ENCODE peak calls at places on chromosomes 6 and 20, in five cellular contexts. G is mesendoderm, N is mesenchymal stem cell, I is IMR-90, T is trophoblast cell. Y is an unnamed sample.

GRCh38 chr6:149642829-149643580 is 5.5 kb downstream of the KATNA1 start:
- DNase-seq in T (no peak), N (no peak), I (peak; percentile 42), G (no peak), Y (no peak)

GRCh38 chr6:19988555-19988954 is 151.4 kb downstream of the ID4 start:
- DNase-seq in T (no peak), I (peak; percentile 9), N (peak; percentile 7), G (peak; percentile 54), Y (no peak)

GRCh38 chr6:108621117-108621516 is 60.4 kb downstream of the FOXO3 start:
- DNase-seq in I (peak; percentile 90), G (peak; percentile 73), N (peak; percentile 87), T (peak; percentile 26), Y (no peak)

GRCh38 chr20:2507875-2508630 is 662 bp downstream of the ZNF343 start:
- DNase-seq in I (peak; percentile 47), N (no peak), T (no peak), G (no peak), Y (no peak)

GRCh38 chr6:126657556-126658129 is 317.7 kb downstream of the CENPW start:
- DNase-seq in I (peak; percentile 44), G (peak; percentile 57), N (peak; percentile 38), T (no peak), Y (no peak)

GRCh38 chr20:59605691-59606364 is 1.5 kb downstream of the PHACTR3 start:
- DNase-seq in I (no peak), N (no peak), T (no peak), G (no peak), Y (no peak)

GRCh38 chr6:29553268-29554057 is 6.1 kb downstream of the UBD start:
- DNase-seq in I (peak; percentile 54), G (peak; percentile 87), N (peak; percentile 56), T (peak; percentile 15), Y (peak; percentile 89)

GRCh38 chr6:32148722-32149576 is 2.8 kb downstream of the PRRT1 start:
- DNase-seq in I (no peak), N (peak; percentile 44), T (no peak), G (peak; percentile 56), Y (peak; percentile 91)

GRCh38 chr6:13924949-13925881 is at the start of gene RNF182:
- DNase-seq in T (no peak), I (no peak), G (peak; percentile 11), N (peak; percentile 16), Y (no peak)

GRCh38 chr6:144349690-144350132 is 64.6 kb downstream of the UTRN start:
- DNase-seq in G (no peak), I (peak; percentile 53), T (no peak), N (no peak), Y (no peak)

GRCh38 chr6:132199343-132199742 is 201.9 kb downstream of the MOXD1 start:
- DNase-seq in N (no peak), T (no peak), G (no peak), I (peak; percentile 90), Y (no peak)

GRCh38 chr20:47220161-47220582 is 136.3 kb downstream of the ZMYND8 start:
- DNase-seq in N (peak; percentile 46), I (no peak), G (peak; percentile 71), T (no peak), Y (peak; percentile 53)

DNA sequence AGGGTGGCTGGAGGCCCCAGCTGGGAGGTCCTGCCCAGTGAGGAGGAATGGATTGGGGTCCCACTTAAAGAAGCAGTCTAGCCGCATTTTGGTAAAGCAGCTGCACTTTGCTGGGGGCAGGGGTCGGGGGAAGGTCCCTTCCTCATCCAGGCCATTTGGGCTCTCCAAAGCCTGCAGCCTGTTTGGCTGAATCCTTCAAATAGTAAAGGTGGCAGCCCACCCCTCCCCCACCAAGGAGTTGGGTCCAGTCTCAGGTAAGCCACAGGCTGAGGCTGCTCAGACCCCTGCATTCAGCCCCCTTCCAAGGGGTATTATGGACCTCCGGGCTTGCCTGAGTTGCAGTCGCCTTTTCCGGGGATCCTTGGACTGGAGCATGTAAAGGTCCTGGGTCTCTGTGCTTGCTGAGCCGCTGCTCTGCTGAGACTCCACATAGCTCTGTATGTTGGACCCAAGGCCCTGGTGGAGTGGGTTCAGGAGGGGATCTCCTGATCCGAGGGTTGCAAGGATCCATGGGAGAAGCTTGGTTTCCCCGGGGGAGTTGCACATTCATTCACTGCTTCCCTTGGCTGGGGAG is 417.4 kb downstream of the KHDRBS2 start:
- DNase-seq in G (no peak), N (no peak), I (no peak), T (no peak), Y (no peak)
- H3K23ac ChIP-seq in G (no peak overlapping the region), N (no peak overlapping the region), I (no peak overlapping the region), T (no peak overlapping the region), Y (no peak overlapping the region)

DNA sequence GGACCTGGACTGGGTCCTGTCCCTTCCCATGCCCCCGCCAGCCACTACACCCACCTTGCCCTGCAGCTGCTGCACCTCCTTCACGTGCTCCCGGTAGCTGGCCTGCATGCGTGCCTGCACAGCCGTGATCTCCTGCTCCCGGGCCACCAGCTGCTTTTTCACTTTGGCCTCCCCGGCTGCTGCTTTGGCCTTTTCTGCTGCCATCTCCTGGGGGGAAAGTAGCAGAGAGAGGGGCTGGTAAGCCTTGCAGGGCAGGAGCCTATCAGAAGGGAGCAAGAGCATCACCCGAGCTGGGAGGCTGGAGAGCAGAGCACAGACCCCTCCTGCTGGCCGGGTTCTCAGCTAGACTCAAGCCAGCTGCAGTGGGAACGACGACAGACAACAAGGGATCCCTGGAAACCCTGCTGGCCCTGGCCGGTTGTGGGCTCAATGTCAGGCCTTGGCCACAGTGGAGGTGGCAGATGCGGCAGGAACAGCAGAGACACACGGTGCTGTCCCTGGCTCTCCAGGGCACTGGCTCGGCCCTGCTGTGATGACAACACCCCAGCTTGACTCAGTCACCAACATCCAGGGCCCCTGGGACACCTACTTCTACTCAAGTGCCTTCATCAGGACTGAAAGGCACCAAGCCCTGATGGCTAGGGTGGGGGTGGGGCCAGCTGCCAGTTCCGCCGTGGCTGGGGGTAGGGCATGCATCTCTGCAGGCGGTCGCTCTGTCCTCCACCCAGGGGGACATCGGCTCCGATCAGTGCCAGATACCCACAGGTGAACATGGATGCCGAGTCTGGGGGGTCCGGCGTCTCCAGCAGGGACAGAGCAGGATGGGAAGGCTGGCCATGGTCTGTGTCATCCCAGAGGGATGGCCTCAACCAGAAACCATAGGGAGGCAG is 45.3 kb downstream of the RRBP1 start:
- DNase-seq in T (no peak), I (no peak), G (peak; percentile 75), N (no peak), Y (peak; percentile 80)
- H3K23ac ChIP-seq in T (no peak overlapping the region), I (no peak overlapping the region), G (no peak overlapping the region), N (no peak overlapping the region), Y (no peak overlapping the region)

DNA sequence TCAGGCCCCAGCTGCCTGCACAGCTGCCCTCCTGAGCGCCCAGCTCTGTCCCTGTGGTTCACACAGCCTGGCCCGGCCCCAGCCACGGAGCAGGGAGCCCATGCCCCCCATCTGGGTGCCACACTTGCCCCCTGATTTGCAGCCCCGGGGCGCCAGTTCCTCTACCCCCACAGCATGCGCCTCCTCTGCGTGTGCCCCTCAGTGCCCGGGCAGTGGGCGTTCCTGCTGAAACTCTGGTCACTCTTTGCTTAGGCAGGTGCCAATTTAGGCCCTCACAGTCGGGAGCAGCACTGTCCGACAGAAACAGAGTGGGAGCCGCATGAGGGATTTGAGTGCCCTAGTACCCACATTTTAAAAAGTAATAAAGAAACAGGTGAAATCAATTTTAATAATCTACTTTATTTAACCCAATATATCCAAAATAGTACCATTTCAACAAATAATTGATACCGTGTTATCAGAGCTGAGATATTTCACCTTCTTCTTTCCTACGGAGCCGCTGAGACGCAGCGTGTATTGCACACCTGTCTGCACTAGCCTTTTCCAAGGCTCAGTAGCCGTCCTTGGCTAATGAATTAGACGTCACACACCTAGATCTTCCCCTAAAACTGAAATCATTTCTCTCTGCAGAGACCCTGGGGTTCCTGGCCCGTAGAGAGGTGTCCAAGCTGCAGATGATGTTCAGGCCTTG is 106.4 kb downstream of the ASXL1 start:
- DNase-seq in I (no peak), N (no peak), T (no peak), G (no peak), Y (no peak)
- H3K23ac ChIP-seq in I (no peak overlapping the region), N (no peak overlapping the region), T (no peak overlapping the region), G (no peak overlapping the region), Y (no peak overlapping the region)

GRCh38 chr20:46013826-46014516 is 5.3 kb downstream of the MMP9 start:
- DNase-seq in T (peak; percentile 59), N (peak; percentile 33), I (peak; percentile 32), G (peak; percentile 97), Y (peak; percentile 88)
- H3K23ac ChIP-seq in T (no peak overlapping the region), N (no peak overlapping the region), I (no peak overlapping the region), G (no peak overlapping the region), Y (no peak overlapping the region)

DNA sequence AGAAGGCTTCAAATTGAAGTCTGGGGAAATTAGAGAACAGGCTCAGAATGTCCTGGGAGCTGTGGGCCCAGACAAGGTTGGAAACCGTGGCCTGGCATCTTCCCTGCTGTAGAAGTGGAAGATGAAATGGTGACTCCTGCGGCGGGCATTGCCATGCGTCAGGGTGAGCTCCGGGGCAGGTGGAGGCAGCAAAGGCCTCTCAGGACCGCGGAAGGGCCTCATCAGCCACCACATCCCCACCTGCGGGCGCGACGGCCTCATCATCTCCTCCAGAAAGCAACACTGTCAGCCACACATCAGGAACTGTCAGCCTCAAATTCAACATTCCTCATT is 161.7 kb downstream of the SYNDIG1 start:
- DNase-seq in I (no peak), T (no peak), G (no peak), N (no peak), Y (no peak)
- H3K23ac ChIP-seq in I (no peak overlapping the region), T (no peak overlapping the region), G (no peak overlapping the region), N (no peak overlapping the region), Y (no peak overlapping the region)

GRCh38 chr6:122511193-122511924 is 39.8 kb upstream of the SERINC1 start:
- DNase-seq in I (no peak), G (no peak), N (no peak), T (no peak), Y (no peak)
- H3K23ac ChIP-seq in I (no peak overlapping the region), G (no peak overlapping the region), N (no peak overlapping the region), T (no peak overlapping the region), Y (no peak overlapping the region)

DNA sequence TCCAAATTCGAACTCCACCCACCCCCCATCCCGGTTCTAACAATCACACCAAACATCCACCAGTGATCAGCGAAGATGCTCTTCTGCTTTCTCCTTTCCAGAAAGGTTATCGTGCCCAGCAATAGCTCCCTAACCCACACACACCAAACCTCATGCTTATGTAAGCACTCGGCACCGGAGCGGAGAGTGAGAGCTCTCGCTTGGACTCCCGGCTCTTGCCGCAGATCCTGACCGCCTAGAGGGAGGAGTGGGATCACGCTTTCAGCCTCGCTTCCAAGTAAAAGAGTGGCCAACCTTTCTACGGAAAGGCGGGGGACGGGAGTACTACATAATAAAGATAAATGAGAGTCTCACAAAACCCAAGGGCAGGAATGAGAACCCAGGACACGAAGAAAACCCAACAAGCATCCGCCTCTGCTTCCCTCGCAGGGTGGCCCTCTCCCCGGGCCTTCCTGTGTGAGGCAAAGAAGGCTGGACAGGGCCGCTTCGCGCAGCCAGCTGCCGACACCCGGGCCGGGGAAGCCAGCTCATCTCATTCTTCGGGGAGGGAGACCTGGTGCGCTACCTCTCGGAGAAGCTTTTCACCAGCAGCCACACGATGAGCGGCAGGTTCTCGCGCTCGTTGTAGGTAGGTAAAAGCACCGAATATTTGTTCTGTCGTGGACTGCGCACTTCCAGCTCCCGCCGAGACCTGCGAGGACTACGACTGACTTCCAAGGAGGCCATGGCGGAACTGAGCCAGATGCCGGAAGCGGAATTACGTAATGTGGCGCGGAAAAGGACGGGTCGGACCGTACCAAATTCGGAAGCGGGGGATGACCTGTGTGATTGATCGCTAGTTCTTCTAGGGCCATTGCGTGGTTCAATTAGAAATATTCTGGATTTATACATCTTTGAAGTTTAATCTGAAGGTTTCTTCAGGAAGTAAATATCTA is at the start of gene DPM1:
- DNase-seq in I (peak; percentile 89), N (peak; percentile 70), T (peak; percentile 84), G (peak; percentile 93), Y (peak; percentile 83)
- H3K23ac ChIP-seq in I (peak within 1 kb of the TSS; percentile 91), N (peak within 1 kb of the TSS; percentile 85), T (no peak within 1 kb of the TSS), G (peak within 1 kb of the TSS; percentile 30), Y (no peak within 1 kb of the TSS)